ENCODE peak calls at places on chromosomes 5 and 9, in four cellular contexts. Y is ovary, W is heart right ventricle, M is brain microvascular endothelial cell. H is an unnamed sample.
A peak's percentile ranks its signal among the peaks of the same experiment; 100 is the strongest.

GRCh38 chr9:37220971-37221370 is 100.6 kb downstream of the ZCCHC7 start:
- DNase-seq in Y (no peak), W (no peak), M (no peak), H (no peak)

GRCh38 chr9:131611586-131611985 is 66.3 kb downstream of the PRRT1B start:
- DNase-seq in Y (no peak), W (no peak), M (no peak), H (no peak)

GRCh38 chr5:5270958-5271605 is 131.0 kb downstream of the ADAMTS16 start:
- DNase-seq in Y (peak; percentile 75), W (peak; percentile 32), M (peak; percentile 90), H (peak; percentile 99)

GRCh38 chr5:58366461-58366860 is 93.4 kb downstream of the PLK2 start:
- DNase-seq in Y (no peak), W (peak; percentile 10), M (peak; percentile 7), H (no peak)

GRCh38 chr9:114371986-114372917 is 15.5 kb downstream of the AKNA start:
- DNase-seq in Y (peak; percentile 50), W (no peak), M (no peak), H (no peak)

GRCh38 chr9:86126998-86127972 is 27.9 kb upstream of the GOLM1 start:
- DNase-seq in Y (peak; percentile 29), W (peak; percentile 23), M (peak; percentile 88), H (peak; percentile 24)

GRCh38 chr5:172525633-172526360 is 71.5 kb upstream of the SH3PXD2B start:
- DNase-seq in Y (no peak), W (no peak), M (no peak), H (no peak)

GRCh38 chr9:93684806-93685553 is 108.6 kb downstream of the PHF2 start:
- DNase-seq in Y (no peak), W (no peak), M (no peak), H (no peak)

GRCh38 chr5:178211095-178212048 is 7.0 kb downstream of the HNRNPAB start:
- DNase-seq in Y (no peak), W (no peak), M (no peak), H (no peak)

GRCh38 chr5:33088176-33088575 is 352.6 kb upstream of the TARS1 start:
- DNase-seq in Y (no peak), W (no peak), M (no peak), H (peak; percentile 6)

GRCh38 chr5:179318193-179318955 is 26.9 kb downstream of the ADAMTS2 start:
- DNase-seq in Y (no peak), W (no peak), M (no peak), H (no peak)

GRCh38 chr5:143714629-143715028 is 97.3 kb upstream of the HMHB1 start:
- DNase-seq in Y (no peak), W (no peak), M (no peak), H (peak; percentile 59)

GRCh38 chr9:129558551-129559505 is 62.1 kb downstream of the C9orf50 start:
- DNase-seq in Y (no peak), W (no peak), M (no peak), H (no peak)

GRCh38 chr5:42598311-42598710 is 158.3 kb upstream of the CCDC152 start:
- DNase-seq in Y (no peak), W (no peak), M (no peak), H (no peak)

GRCh38 chr9:69627301-69627700 is 44.9 kb downstream of the APBA1 start:
- DNase-seq in Y (no peak), W (no peak), M (no peak), H (no peak)

GRCh38 chr9:109063765-109064164 is 50.5 kb upstream of the CTNNAL1 start:
- DNase-seq in Y (no peak), W (no peak), M (peak; percentile 22), H (no peak)

GRCh38 chr9:76082062-76082461 is 191.6 kb downstream of the PCSK5 start:
- DNase-seq in Y (no peak), W (no peak), M (no peak), H (no peak)

GRCh38 chr9:125049212-125049611 is 94.1 kb downstream of the SCAI start:
- DNase-seq in Y (no peak), W (no peak), M (no peak), H (no peak)

GRCh38 chr5:145965804-145966203 is 29.4 kb downstream of the SH3RF2 start:
- DNase-seq in Y (no peak), W (no peak), M (no peak), H (no peak)

GRCh38 chr9:120845255-120845654 is 2.5 kb upstream of the PSMD5 start:
- DNase-seq in Y (no peak), W (no peak), M (no peak), H (no peak)

GRCh38 chr9:8391566-8391965 is 592.0 kb upstream of the DMAC1 start:
- DNase-seq in Y (no peak), W (no peak), M (no peak), H (no peak)

GRCh38 chr9:95989304-95989703 is 113.8 kb downstream of the ERCC6L2 start:
- DNase-seq in Y (no peak), W (no peak), M (no peak), H (no peak)

DNA sequence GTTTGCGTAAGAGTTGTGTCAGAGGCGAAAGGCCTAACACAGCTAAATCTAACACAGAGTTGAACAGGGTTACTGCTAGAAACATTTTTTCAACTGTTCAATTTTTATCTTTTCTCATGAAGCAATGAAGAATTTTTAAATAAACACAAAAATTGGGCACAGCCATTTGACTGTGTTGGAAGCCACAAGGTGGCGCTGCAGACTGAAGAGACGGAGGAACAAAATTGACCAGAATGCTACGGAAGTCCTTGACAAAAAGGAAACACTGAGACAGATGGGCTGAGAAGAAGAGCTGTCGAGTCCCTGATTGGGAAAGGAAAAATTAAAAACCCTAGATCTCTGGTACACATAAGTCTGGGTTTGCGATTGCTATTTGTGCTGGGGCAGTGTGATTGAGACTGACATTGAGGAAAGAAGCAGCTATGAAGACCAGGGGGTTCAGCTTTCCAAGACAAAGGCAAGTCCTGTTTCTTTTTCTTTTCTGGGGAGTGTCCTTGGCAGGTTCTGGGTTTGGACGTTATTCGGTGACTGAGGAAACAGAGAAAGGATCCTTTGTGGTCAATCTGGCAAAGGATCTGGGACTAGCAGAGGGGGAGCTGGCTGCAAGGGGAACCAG is at the start of gene PCDHB9:
- DNase-seq in Y (no peak), W (no peak), M (no peak), H (no peak)
- H3K4me3 ChIP-seq in Y (no peak within 1 kb of the TSS), W (no peak within 1 kb of the TSS), M (no peak within 1 kb of the TSS), H (no peak within 1 kb of the TSS)

DNA sequence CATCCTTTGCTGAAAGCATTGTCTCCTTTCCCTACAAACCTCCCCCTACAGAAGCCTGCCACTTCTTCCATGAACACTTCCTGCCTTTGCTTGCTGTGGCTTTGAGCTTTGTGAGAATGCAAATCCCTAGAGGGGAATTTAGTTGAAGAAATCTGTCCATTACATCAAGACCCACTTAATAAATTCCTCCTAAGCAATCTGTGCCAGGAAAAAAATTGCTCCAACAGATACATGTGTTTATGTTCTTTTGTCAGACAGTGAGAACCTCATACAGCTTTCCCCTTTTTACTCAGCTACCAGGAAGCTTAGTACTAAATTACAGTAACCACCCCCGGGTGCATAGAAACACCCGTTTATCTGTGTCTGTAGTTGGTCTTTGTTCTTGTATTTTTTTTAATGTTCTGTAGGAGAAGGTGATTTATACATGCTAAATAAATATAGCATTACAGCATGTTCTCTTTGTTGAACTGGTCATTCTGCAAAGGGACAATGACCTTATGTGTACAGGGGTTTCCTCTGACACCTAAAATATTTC is 43.9 kb downstream of the SH3TC2 start:
- DNase-seq in Y (no peak), W (no peak), M (no peak), H (no peak)
- H3K27me3 ChIP-seq in Y (no peaks in the 10 kb centered on the region), W (no peaks in the 10 kb centered on the region), M (no peaks in the 10 kb centered on the region), H (no peaks in the 10 kb centered on the region)

GRCh38 chr5:45109062-45109461 is 300.3 kb downstream of the MRPS30 start:
- DNase-seq in Y (no peak), W (no peak), M (no peak), H (no peak)
- H3K27ac ChIP-seq in Y (no peak overlapping the region), W (no peak overlapping the region), M (no peak overlapping the region), H (no peak overlapping the region)

DNA sequence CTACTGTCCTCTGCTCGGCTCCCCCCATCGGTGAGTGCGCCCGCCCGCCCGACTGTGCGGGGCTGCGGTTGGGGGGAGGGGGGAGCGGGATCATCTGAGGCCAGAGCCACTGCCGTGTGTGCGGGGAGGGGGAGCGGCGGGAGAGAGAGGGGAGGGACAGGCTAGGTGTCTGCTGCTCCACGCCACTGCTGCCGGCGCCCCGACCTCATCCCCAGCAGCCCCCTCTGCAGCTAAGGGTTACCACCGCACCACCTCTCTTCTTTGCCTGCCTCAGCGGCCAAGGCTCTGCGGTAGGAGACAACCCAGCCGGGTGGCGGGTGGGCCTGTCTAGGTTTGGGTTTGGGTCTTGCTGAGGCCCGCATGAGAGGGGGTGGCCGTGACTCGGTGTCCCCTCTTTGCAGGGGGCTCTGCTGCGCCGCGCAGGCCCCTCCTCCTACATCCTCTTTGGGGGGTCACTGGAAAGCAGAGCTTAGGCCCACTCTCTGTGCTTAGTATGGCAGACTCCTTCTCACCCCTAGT is 670 bp upstream of the PURA start:
- DNase-seq in Y (peak; percentile 54), W (no peak), M (no peak), H (peak; percentile 55)
- H3K4me3 ChIP-seq in Y (peak overlapping the region; percentile 67), W (peak overlapping the region; percentile 74), M (peak overlapping the region; percentile 76), H (peak overlapping the region; percentile 68)

DNA sequence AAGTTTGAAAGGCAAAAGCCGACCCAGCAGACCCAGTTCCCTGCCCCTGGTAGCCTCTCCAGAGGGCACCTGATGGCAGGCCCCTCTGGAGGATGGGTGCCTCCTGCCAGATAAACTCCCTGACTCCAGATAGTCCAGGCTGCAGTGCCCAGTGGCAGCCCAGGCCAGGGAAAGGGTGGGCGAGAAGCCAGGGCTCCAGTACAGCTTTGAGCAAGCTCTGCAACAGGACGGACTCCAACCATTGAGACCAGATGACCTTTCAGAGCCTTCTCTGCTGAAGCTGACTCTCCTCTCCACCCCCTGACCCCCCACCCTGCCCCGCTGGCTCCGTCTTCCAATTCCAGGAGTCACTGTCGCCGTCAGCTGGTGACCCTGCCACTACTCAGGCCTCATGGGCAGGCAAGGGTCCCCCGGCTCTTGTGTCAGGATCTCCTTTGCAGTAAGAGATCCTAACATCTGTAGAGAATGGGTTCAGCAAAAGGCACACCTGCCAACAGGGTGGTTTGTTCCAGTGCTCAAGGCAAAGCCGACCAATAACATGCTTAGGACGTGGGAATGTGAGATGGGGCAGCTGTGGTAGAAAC is 15.5 kb upstream of the FCN1 start:
- DNase-seq in Y (no peak), W (no peak), M (no peak), H (no peak)
- H3K27me3 ChIP-seq in Y (no peaks in the 10 kb centered on the region), W (no peaks in the 10 kb centered on the region), M (peaks cover 14% of the 10 kb centered on the region), H (peaks cover 27% of the 10 kb centered on the region)

DNA sequence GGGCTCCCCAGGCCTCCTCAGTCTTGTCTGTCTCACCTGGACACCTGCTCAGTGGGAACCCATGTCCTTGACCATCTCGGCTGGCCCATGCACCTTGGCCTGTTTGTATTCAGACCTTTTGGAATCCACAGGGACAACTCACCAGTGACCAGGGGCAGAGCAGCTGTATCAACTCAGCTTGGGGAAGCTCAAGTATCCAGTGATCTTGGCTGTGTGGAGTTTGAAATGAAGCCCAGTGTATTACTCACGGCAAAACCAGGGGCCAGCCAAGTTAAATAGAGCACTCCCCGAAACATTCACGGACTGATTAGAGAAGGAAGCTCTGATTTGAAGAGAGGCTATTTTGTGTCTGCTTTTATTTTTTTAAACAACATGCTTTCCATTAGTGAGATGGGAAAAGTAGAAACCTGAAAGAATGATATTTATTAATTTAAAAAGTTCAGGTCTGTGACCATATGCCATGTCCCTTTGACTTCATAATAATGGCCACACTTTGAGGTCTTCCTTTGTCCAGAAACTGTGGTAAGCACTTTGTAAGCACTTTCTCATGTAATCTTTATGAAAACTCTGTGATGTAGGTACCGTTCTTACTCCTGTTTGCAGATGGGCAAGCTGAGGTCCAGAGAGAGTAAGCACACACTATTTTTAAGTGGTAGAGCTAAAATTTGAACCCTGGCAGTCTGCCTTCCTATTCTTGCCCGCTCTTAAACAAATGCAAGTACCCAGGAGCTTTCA is 656.5 kb downstream of the BNC2 start:
- DNase-seq in Y (peak; percentile 78), W (peak; percentile 82), M (peak; percentile 97), H (no peak)
- H3K27ac ChIP-seq in Y (peak overlapping the region; percentile 71), W (peak overlapping the region; percentile 79), M (peak overlapping the region; percentile 21), H (no peak overlapping the region)

GRCh38 chr5:117748336-117748735 is 1173.7 kb upstream of the SEMA6A start:
- DNase-seq in Y (no peak), W (no peak), M (no peak), H (no peak)
- H3K4me3 ChIP-seq in Y (no peak overlapping the region), W (no peak overlapping the region), M (no peak overlapping the region), H (no peak overlapping the region)

H was measured in SJSA1.